ENCODE peak calls at places on chromosome 3, in seven cellular contexts. One of them, this sample, is unnamed.

GRCh38 chr3:157463819-157464218 is 27.2 kb downstream of the PTX3 start:
- DNase-seq in stimulated activated CD4-positive, alpha-beta T cell treated with anti-CD3 and anti-CD28 coated beads, Interleukin-15, amount 100 ng/mL, for 1 hour: no peak
- DNase-seq in neural progenitor cell: no peak
- DNase-seq in ovary: no peak
- DNase-seq in NCI-H1105 treated with DMSO at 0.1 percent for 48 hours: no peak
- DNase-seq in GM23248: no peak
- DNase-seq in NT2/D1: no peak
- DNase-seq in this sample: no peak

GRCh38 chr3:9074079-9074478 is 110.8 kb upstream of the RAD18 start:
- DNase-seq in stimulated activated CD4-positive, alpha-beta T cell treated with anti-CD3 and anti-CD28 coated beads, Interleukin-15, amount 100 ng/mL, for 1 hour: no peak
- DNase-seq in neural progenitor cell: no peak
- DNase-seq in ovary: no peak
- DNase-seq in NCI-H1105 treated with DMSO at 0.1 percent for 48 hours: no peak
- DNase-seq in GM23248: peak
- DNase-seq in NT2/D1: no peak
- DNase-seq in this sample: no peak

GRCh38 chr3:179599531-179599930 is 4.9 kb downstream of the MRPL47 start:
- DNase-seq in stimulated activated CD4-positive, alpha-beta T cell treated with anti-CD3 and anti-CD28 coated beads, Interleukin-15, amount 100 ng/mL, for 1 hour: no peak
- DNase-seq in neural progenitor cell: no peak
- DNase-seq in ovary: no peak
- DNase-seq in NCI-H1105 treated with DMSO at 0.1 percent for 48 hours: no peak
- DNase-seq in GM23248: peak
- DNase-seq in NT2/D1: no peak
- DNase-seq in this sample: no peak

GRCh38 chr3:27623085-27623753 is 98.9 kb downstream of the EOMES start:
- DNase-seq in stimulated activated CD4-positive, alpha-beta T cell treated with anti-CD3 and anti-CD28 coated beads, Interleukin-15, amount 100 ng/mL, for 1 hour: no peak
- DNase-seq in neural progenitor cell: no peak
- DNase-seq in ovary: no peak
- DNase-seq in NCI-H1105 treated with DMSO at 0.1 percent for 48 hours: no peak
- DNase-seq in GM23248: peak
- DNase-seq in NT2/D1: no peak
- DNase-seq in this sample: no peak

GRCh38 chr3:99902091-99902490 is 84.4 kb downstream of the CMSS1 start:
- DNase-seq in stimulated activated CD4-positive, alpha-beta T cell treated with anti-CD3 and anti-CD28 coated beads, Interleukin-15, amount 100 ng/mL, for 1 hour: no peak
- DNase-seq in neural progenitor cell: no peak
- DNase-seq in ovary: no peak
- DNase-seq in NCI-H1105 treated with DMSO at 0.1 percent for 48 hours: no peak
- DNase-seq in GM23248: peak
- DNase-seq in NT2/D1: no peak
- DNase-seq in this sample: no peak

GRCh38 chr3:177137774-177138705 is 59.2 kb downstream of the TBL1XR1 start:
- DNase-seq in stimulated activated CD4-positive, alpha-beta T cell treated with anti-CD3 and anti-CD28 coated beads, Interleukin-15, amount 100 ng/mL, for 1 hour: no peak
- DNase-seq in neural progenitor cell: no peak
- DNase-seq in ovary: no peak
- DNase-seq in NCI-H1105 treated with DMSO at 0.1 percent for 48 hours: no peak
- DNase-seq in GM23248: no peak
- DNase-seq in NT2/D1: no peak
- DNase-seq in this sample: no peak

GRCh38 chr3:102353804-102354203 is 81.0 kb upstream of the ZPLD1 start:
- DNase-seq in stimulated activated CD4-positive, alpha-beta T cell treated with anti-CD3 and anti-CD28 coated beads, Interleukin-15, amount 100 ng/mL, for 1 hour: no peak
- DNase-seq in neural progenitor cell: no peak
- DNase-seq in ovary: no peak
- DNase-seq in NCI-H1105 treated with DMSO at 0.1 percent for 48 hours: no peak
- DNase-seq in GM23248: no peak
- DNase-seq in NT2/D1: no peak
- DNase-seq in this sample: no peak

GRCh38 chr3:124834723-124835718 is 52.1 kb downstream of the ITGB5 start:
- DNase-seq in stimulated activated CD4-positive, alpha-beta T cell treated with anti-CD3 and anti-CD28 coated beads, Interleukin-15, amount 100 ng/mL, for 1 hour: peak
- DNase-seq in neural progenitor cell: peak
- DNase-seq in ovary: peak
- DNase-seq in NCI-H1105 treated with DMSO at 0.1 percent for 48 hours: peak
- DNase-seq in GM23248: peak
- DNase-seq in NT2/D1: no peak
- DNase-seq in this sample: peak

GRCh38 chr3:9183811-9184463 is 65.5 kb downstream of the SRGAP3 start:
- DNase-seq in stimulated activated CD4-positive, alpha-beta T cell treated with anti-CD3 and anti-CD28 coated beads, Interleukin-15, amount 100 ng/mL, for 1 hour: no peak
- DNase-seq in neural progenitor cell: peak
- DNase-seq in ovary: no peak
- DNase-seq in NCI-H1105 treated with DMSO at 0.1 percent for 48 hours: no peak
- DNase-seq in GM23248: no peak
- DNase-seq in NT2/D1: peak
- DNase-seq in this sample: no peak

GRCh38 chr3:12308517-12308916 is 19.6 kb downstream of the PPARG start:
- DNase-seq in stimulated activated CD4-positive, alpha-beta T cell treated with anti-CD3 and anti-CD28 coated beads, Interleukin-15, amount 100 ng/mL, for 1 hour: no peak
- DNase-seq in neural progenitor cell: no peak
- DNase-seq in ovary: no peak
- DNase-seq in NCI-H1105 treated with DMSO at 0.1 percent for 48 hours: no peak
- DNase-seq in GM23248: peak
- DNase-seq in NT2/D1: no peak
- DNase-seq in this sample: no peak

GRCh38 chr3:79167651-79168416 is 600.0 kb downstream of the ROBO1 start:
- DNase-seq in stimulated activated CD4-positive, alpha-beta T cell treated with anti-CD3 and anti-CD28 coated beads, Interleukin-15, amount 100 ng/mL, for 1 hour: no peak
- DNase-seq in neural progenitor cell: no peak
- DNase-seq in ovary: no peak
- DNase-seq in NCI-H1105 treated with DMSO at 0.1 percent for 48 hours: no peak
- DNase-seq in GM23248: peak
- DNase-seq in NT2/D1: no peak
- DNase-seq in this sample: no peak

GRCh38 chr3:73552700-73553099 is 72.0 kb downstream of the PDZRN3 start:
- DNase-seq in stimulated activated CD4-positive, alpha-beta T cell treated with anti-CD3 and anti-CD28 coated beads, Interleukin-15, amount 100 ng/mL, for 1 hour: no peak
- DNase-seq in neural progenitor cell: no peak
- DNase-seq in ovary: no peak
- DNase-seq in NCI-H1105 treated with DMSO at 0.1 percent for 48 hours: no peak
- DNase-seq in GM23248: peak
- DNase-seq in NT2/D1: no peak
- DNase-seq in this sample: no peak

GRCh38 chr3:195914648-195915473 is 6.5 kb upstream of the TNK2 start:
- DNase-seq in stimulated activated CD4-positive, alpha-beta T cell treated with anti-CD3 and anti-CD28 coated beads, Interleukin-15, amount 100 ng/mL, for 1 hour: peak
- DNase-seq in neural progenitor cell: peak
- DNase-seq in ovary: peak
- DNase-seq in NCI-H1105 treated with DMSO at 0.1 percent for 48 hours: no peak
- DNase-seq in GM23248: peak
- DNase-seq in NT2/D1: peak
- DNase-seq in this sample: peak

GRCh38 chr3:40690696-40691597 is 166.2 kb downstream of the ZNF621 start:
- DNase-seq in stimulated activated CD4-positive, alpha-beta T cell treated with anti-CD3 and anti-CD28 coated beads, Interleukin-15, amount 100 ng/mL, for 1 hour: no peak
- DNase-seq in neural progenitor cell: no peak
- DNase-seq in ovary: peak
- DNase-seq in NCI-H1105 treated with DMSO at 0.1 percent for 48 hours: no peak
- DNase-seq in GM23248: no peak
- DNase-seq in NT2/D1: no peak
- DNase-seq in this sample: no peak

GRCh38 chr3:77190281-77190841 is 150.5 kb downstream of the ROBO2 start:
- DNase-seq in stimulated activated CD4-positive, alpha-beta T cell treated with anti-CD3 and anti-CD28 coated beads, Interleukin-15, amount 100 ng/mL, for 1 hour: no peak
- DNase-seq in neural progenitor cell: no peak
- DNase-seq in ovary: no peak
- DNase-seq in NCI-H1105 treated with DMSO at 0.1 percent for 48 hours: no peak
- DNase-seq in GM23248: no peak
- DNase-seq in NT2/D1: no peak
- DNase-seq in this sample: no peak

GRCh38 chr3:70753572-70753971 is 441.1 kb upstream of the MDFIC2 start:
- DNase-seq in stimulated activated CD4-positive, alpha-beta T cell treated with anti-CD3 and anti-CD28 coated beads, Interleukin-15, amount 100 ng/mL, for 1 hour: no peak
- DNase-seq in neural progenitor cell: peak
- DNase-seq in ovary: no peak
- DNase-seq in NCI-H1105 treated with DMSO at 0.1 percent for 48 hours: no peak
- DNase-seq in GM23248: no peak
- DNase-seq in NT2/D1: no peak
- DNase-seq in this sample: no peak

GRCh38 chr3:172104471-172105072 is 65.2 kb downstream of the FNDC3B start:
- DNase-seq in stimulated activated CD4-positive, alpha-beta T cell treated with anti-CD3 and anti-CD28 coated beads, Interleukin-15, amount 100 ng/mL, for 1 hour: no peak
- DNase-seq in neural progenitor cell: peak
- DNase-seq in ovary: no peak
- DNase-seq in NCI-H1105 treated with DMSO at 0.1 percent for 48 hours: peak
- DNase-seq in GM23248: no peak
- DNase-seq in NT2/D1: no peak
- DNase-seq in this sample: no peak

GRCh38 chr3:131142580-131142979 is 115.9 kb downstream of the NEK11 start:
- DNase-seq in stimulated activated CD4-positive, alpha-beta T cell treated with anti-CD3 and anti-CD28 coated beads, Interleukin-15, amount 100 ng/mL, for 1 hour: no peak
- DNase-seq in neural progenitor cell: no peak
- DNase-seq in ovary: no peak
- DNase-seq in NCI-H1105 treated with DMSO at 0.1 percent for 48 hours: no peak
- DNase-seq in GM23248: peak
- DNase-seq in NT2/D1: no peak
- DNase-seq in this sample: no peak

GRCh38 chr3:23944007-23944760 is 902 bp upstream of the NR1D2 start:
- DNase-seq in stimulated activated CD4-positive, alpha-beta T cell treated with anti-CD3 and anti-CD28 coated beads, Interleukin-15, amount 100 ng/mL, for 1 hour: no peak
- DNase-seq in neural progenitor cell: no peak
- DNase-seq in ovary: no peak
- DNase-seq in NCI-H1105 treated with DMSO at 0.1 percent for 48 hours: no peak
- DNase-seq in GM23248: no peak
- DNase-seq in NT2/D1: no peak
- DNase-seq in this sample: no peak

GRCh38 chr3:58071480-58071971 is 63.3 kb downstream of the FLNB start:
- DNase-seq in stimulated activated CD4-positive, alpha-beta T cell treated with anti-CD3 and anti-CD28 coated beads, Interleukin-15, amount 100 ng/mL, for 1 hour: no peak
- DNase-seq in neural progenitor cell: no peak
- DNase-seq in ovary: no peak
- DNase-seq in NCI-H1105 treated with DMSO at 0.1 percent for 48 hours: no peak
- DNase-seq in GM23248: no peak
- DNase-seq in NT2/D1: no peak
- DNase-seq in this sample: no peak

GRCh38 chr3:12588039-12588673 is 31.3 kb downstream of the MKRN2 start:
- DNase-seq in stimulated activated CD4-positive, alpha-beta T cell treated with anti-CD3 and anti-CD28 coated beads, Interleukin-15, amount 100 ng/mL, for 1 hour: no peak
- DNase-seq in neural progenitor cell: no peak
- DNase-seq in ovary: no peak
- DNase-seq in NCI-H1105 treated with DMSO at 0.1 percent for 48 hours: no peak
- DNase-seq in GM23248: peak
- DNase-seq in NT2/D1: no peak
- DNase-seq in this sample: no peak

GRCh38 chr3:149465351-149465883 is 9.1 kb upstream of the TM4SF4 start:
- DNase-seq in stimulated activated CD4-positive, alpha-beta T cell treated with anti-CD3 and anti-CD28 coated beads, Interleukin-15, amount 100 ng/mL, for 1 hour: no peak
- DNase-seq in neural progenitor cell: no peak
- DNase-seq in ovary: no peak
- DNase-seq in NCI-H1105 treated with DMSO at 0.1 percent for 48 hours: no peak
- DNase-seq in GM23248: no peak
- DNase-seq in NT2/D1: no peak
- DNase-seq in this sample: no peak

GRCh38 chr3:8937064-8938020 is 25.9 kb downstream of the RAD18 start:
- DNase-seq in stimulated activated CD4-positive, alpha-beta T cell treated with anti-CD3 and anti-CD28 coated beads, Interleukin-15, amount 100 ng/mL, for 1 hour: no peak
- DNase-seq in neural progenitor cell: no peak
- DNase-seq in ovary: no peak
- DNase-seq in NCI-H1105 treated with DMSO at 0.1 percent for 48 hours: no peak
- DNase-seq in GM23248: peak
- DNase-seq in NT2/D1: no peak
- DNase-seq in this sample: no peak